ENCODE peak calls at places on chromosomes 6 and 20, in five cellular contexts. N is esophagus squamous epithelium, D is left lung, G is PC-9, E is prostate gland. K is an unnamed sample.

GRCh38 chr20:32971703-32972161 is 32.5 kb downstream of the SUN5 start:
- DNase-seq in N (no peak), D (no peak), G (no peak), E (no peak), K (no peak)

GRCh38 chr6:149454405-149454848 is 30.4 kb downstream of the ZC3H12D start:
- DNase-seq in N (no peak), D (peak; percentile 93), G (peak; percentile 78), E (peak; percentile 85), K (no peak)

GRCh38 chr6:14175031-14175430 is 57.5 kb downstream of the CD83 start:
- DNase-seq in N (no peak), D (no peak), G (no peak), E (no peak), K (no peak)

GRCh38 chr20:46681032-46681854 is 8.0 kb downstream of the TP53RK start:
- DNase-seq in N (no peak), D (no peak), G (peak; percentile 53), E (peak; percentile 75), K (peak; percentile 73)

GRCh38 chr6:136703331-136703846 is 88.9 kb downstream of the MAP3K5 start:
- DNase-seq in N (no peak), D (no peak), G (no peak), E (no peak), K (no peak)

GRCh38 chr6:83884523-83884922 is 25.0 kb downstream of the CYB5R4 start:
- DNase-seq in N (no peak), D (no peak), G (peak; percentile 59), E (no peak), K (no peak)

GRCh38 chr6:313917-314316 is 21.6 kb downstream of the DUSP22 start:
- DNase-seq in N (no peak), D (no peak), G (no peak), E (no peak), K (no peak)

GRCh38 chr6:144478487-144478886 is 193.4 kb downstream of the UTRN start:
- DNase-seq in N (no peak), D (no peak), G (no peak), E (peak; percentile 70), K (no peak)

GRCh38 chr6:4370066-4370465 is 234.7 kb upstream of the ECI2 start:
- DNase-seq in N (no peak), D (no peak), G (peak; percentile 77), E (no peak), K (no peak)

GRCh38 chr20:14861028-14861699 is 523.8 kb upstream of the FLRT3 start:
- DNase-seq in N (no peak), D (no peak), G (no peak), E (no peak), K (no peak)

GRCh38 chr6:13425971-13426931 is 61.1 kb downstream of the GFOD1 start:
- DNase-seq in N (no peak), D (no peak), G (peak; percentile 48), E (no peak), K (no peak)

GRCh38 chr20:32941155-32941885 is 62.9 kb downstream of the SUN5 start:
- DNase-seq in N (no peak), D (no peak), G (no peak), E (no peak), K (no peak)

GRCh38 chr6:17971128-17972073 is 16.0 kb downstream of the KIF13A start:
- DNase-seq in N (no peak), D (no peak), G (no peak), E (no peak), K (no peak)

GRCh38 chr20:34285450-34285849 is 17.7 kb downstream of the AHCY start:
- DNase-seq in N (no peak), D (no peak), G (no peak), E (no peak), K (no peak)

GRCh38 chr6:78999737-79000136 is 78.3 kb downstream of the PHIP start:
- DNase-seq in N (no peak), D (no peak), G (no peak), E (no peak), K (no peak)

GRCh38 chr6:38942442-38942841 is 106.1 kb upstream of the GLP1R start:
- DNase-seq in N (no peak), D (no peak), G (no peak), E (no peak), K (no peak)

GRCh38 chr6:139370707-139371345 is 3.6 kb downstream of the CITED2 start:
- DNase-seq in N (no peak), D (no peak), G (no peak), E (no peak), K (no peak)
- H3K4me3 ChIP-seq in N (peak overlapping the region; percentile 93), D (no peak overlapping the region), G (peak overlapping the region; percentile 89), E (no peak overlapping the region), K (no peak overlapping the region)

GRCh38 chr6:43016935-43017334 is 2.9 kb downstream of the KLHDC3 start:
- DNase-seq in N (no peak), D (peak; percentile 72), G (no peak), E (no peak), K (no peak)

GRCh38 chr6:43019152-43019551 is 2.3 kb upstream of the RRP36 start:
- DNase-seq in N (no peak), D (no peak), G (no peak), E (no peak), K (no peak)

GRCh38 chr6:43013843-43014433 is at the start of the genes KLHDC3 and MEA1:
- DNase-seq in N (peak; percentile 96), D (peak; percentile 99), G (peak; percentile 99), E (peak; percentile 99), K (peak; percentile 97)

GRCh38 chr6:43014434-43014909 is 423 bp downstream of the KLHDC3 start:
- DNase-seq in N (no peak), D (no peak), G (no peak), E (no peak), K (no peak)

GRCh38 chr6:43016166-43016915 is 2.3 kb downstream of the KLHDC3 start:
- DNase-seq in N (no peak), D (no peak), G (no peak), E (no peak), K (no peak)
- H3K4me1 ChIP-seq in N (peaks cover 64% of the 10 kb centered on the region), D (peaks cover 60% of the 10 kb centered on the region), G (peaks cover 23% of the 10 kb centered on the region), E (peaks cover 8% of the 10 kb centered on the region), K (peaks cover 37% of the 10 kb centered on the region)

DNA sequence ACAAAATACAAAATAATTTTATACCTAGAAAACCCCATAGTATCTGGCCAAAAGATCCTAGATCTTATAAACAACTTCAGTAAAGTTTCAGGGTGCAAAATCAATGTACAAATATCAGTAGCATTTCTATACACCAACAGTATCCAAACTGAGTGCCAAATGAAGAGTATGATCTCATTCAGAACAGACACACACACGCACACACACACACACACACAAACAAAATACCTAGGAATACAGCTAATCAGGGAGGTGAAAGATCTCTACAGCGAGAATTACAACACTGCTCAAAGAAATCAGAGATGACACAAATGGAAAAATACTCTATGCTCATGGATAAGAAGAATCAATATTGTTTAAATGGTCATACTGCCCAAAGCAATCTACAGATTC is 49.2 kb downstream of the TOMM6 start:
- DNase-seq in N (no peak), D (no peak), G (no peak), E (no peak), K (no peak)
- H3K4me3 ChIP-seq in N (no peak overlapping the region), D (no peak overlapping the region), G (no peak overlapping the region), E (no peak overlapping the region), K (no peak overlapping the region)

GRCh38 chr20:10467985-10468845 is 33.1 kb downstream of the SLX4IP start:
- DNase-seq in N (no peak), D (no peak), G (peak; percentile 54), E (no peak), K (no peak)

GRCh38 chr20:10463622-10464021 is 28.5 kb downstream of the SLX4IP start:
- DNase-seq in N (no peak), D (no peak), G (peak; percentile 37), E (no peak), K (no peak)

GRCh38 chr20:10469599-10469998 is 34.5 kb downstream of the SLX4IP start:
- DNase-seq in N (no peak), D (no peak), G (no peak), E (peak; percentile 85), K (peak; percentile 13)

GRCh38 chr20:10466325-10466724 is 31.2 kb downstream of the SLX4IP start:
- DNase-seq in N (no peak), D (no peak), G (no peak), E (no peak), K (no peak)

GRCh38 chr20:10466855-10467254 is 31.8 kb downstream of the SLX4IP start:
- DNase-seq in N (no peak), D (no peak), G (no peak), E (no peak), K (no peak)
- H3K4me1 ChIP-seq in N (peaks cover 44% of the 10 kb centered on the region), D (peaks cover 52% of the 10 kb centered on the region), G (peaks cover 21% of the 10 kb centered on the region), E (no peaks in the 10 kb centered on the region), K (no peaks in the 10 kb centered on the region)

GRCh38 chr6:15296735-15297134 is 50.9 kb downstream of the JARID2 start:
- DNase-seq in N (no peak), D (no peak), G (no peak), E (no peak), K (no peak)
- H3K4me3 ChIP-seq in N (no peak overlapping the region), D (no peak overlapping the region), G (no peak overlapping the region), E (no peak overlapping the region), K (no peak overlapping the region)

DNA sequence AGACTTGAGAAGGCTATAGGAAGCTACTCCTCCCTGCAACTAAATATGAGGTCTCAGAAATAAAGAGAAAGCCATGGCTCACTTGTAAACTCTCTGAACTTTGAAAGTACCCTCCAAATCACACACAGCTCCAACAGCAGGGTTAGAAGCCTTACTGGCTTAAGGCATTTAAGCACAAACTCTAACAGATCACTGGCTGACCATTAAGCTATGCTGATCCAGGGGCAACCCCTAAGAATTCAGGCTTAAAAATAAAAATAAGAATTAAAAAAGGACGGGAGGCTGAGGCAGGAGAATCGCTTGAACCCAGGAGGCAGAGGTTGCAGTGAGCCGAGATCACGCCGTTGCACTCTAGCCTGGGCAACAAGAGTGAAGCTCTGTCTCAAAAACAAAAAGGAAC is 21.8 kb downstream of the HLA-E start:
- DNase-seq in N (no peak), D (no peak), G (no peak), E (no peak), K (no peak)
- H3K4me1 ChIP-seq in N (peaks cover 30% of the 10 kb centered on the region), D (peaks cover 54% of the 10 kb centered on the region), G (peaks cover 9% of the 10 kb centered on the region), E (no peaks in the 10 kb centered on the region), K (peaks cover 75% of the 10 kb centered on the region)

K was measured in CD8-positive, alpha-beta T cell.